ENCODE peak calls at places on chromosome 1, in six cellular contexts. K, N, A, Z, G and E are unnamed samples.

GRCh38 chr1:84268346-84268745 is 33.2 kb upstream of the SAMD13 start:
- DNase-seq in K (no peak), N (no peak), A (no peak), Z (no peak), G (no peak), E (no peak)

GRCh38 chr1:223717695-223718363 is 5.5 kb downstream of the CAPN2 start:
- DNase-seq in K (no peak), N (no peak), A (no peak), Z (no peak), G (no peak), E (no peak)

GRCh38 chr1:196698993-196699392 is 47.1 kb downstream of the CFH start:
- DNase-seq in K (no peak), N (no peak), A (no peak), Z (no peak), G (no peak), E (no peak)

GRCh38 chr1:220875233-220875632 is 4.0 kb upstream of the HLX start:
- DNase-seq in K (no peak), N (no peak), A (no peak), Z (no peak), G (no peak), E (no peak)

GRCh38 chr1:151892190-151892589 is 17.1 kb downstream of the THEM4 start:
- DNase-seq in K (no peak), N (no peak), A (no peak), Z (no peak), G (no peak), E (no peak)

GRCh38 chr1:44924835-44925464 is 61.4 kb downstream of the EIF2B3 start:
- DNase-seq in K (no peak), N (no peak), A (no peak), Z (no peak), G (no peak), E (no peak)

GRCh38 chr1:14517813-14518180 is 80.7 kb upstream of the KAZN start:
- DNase-seq in K (no peak), N (no peak), A (no peak), Z (no peak), G (no peak), E (no peak)

GRCh38 chr1:18901952-18902522 is 318 bp downstream of the ALDH4A1 start:
- DNase-seq in K (no peak), N (no peak), A (no peak), Z (no peak), G (no peak), E (no peak)

GRCh38 chr1:228552596-228553176 is 65.5 kb downstream of the RNF187 start:
- DNase-seq in K (peak; percentile 6), N (no peak), A (no peak), Z (no peak), G (no peak), E (no peak)

GRCh38 chr1:111213412-111213811 is 13.0 kb upstream of the DENND2D start:
- DNase-seq in K (no peak), N (no peak), A (no peak), Z (no peak), G (no peak), E (no peak)

GRCh38 chr1:97427371-97427770 is 493.5 kb downstream of the DPYD start:
- DNase-seq in K (no peak), N (no peak), A (no peak), Z (no peak), G (no peak), E (no peak)

GRCh38 chr1:75616436-75617433 is 5.8 kb upstream of the SLC44A5 start:
- DNase-seq in K (peak; percentile 54), N (no peak), A (no peak), Z (peak; percentile 22), G (no peak), E (no peak)

GRCh38 chr1:19400875-19401854 is 84.2 kb downstream of the CAPZB start:
- DNase-seq in K (no peak), N (no peak), A (no peak), Z (no peak), G (no peak), E (no peak)

GRCh38 chr1:61441723-61442262 is 283.1 kb downstream of the TM2D1 start:
- DNase-seq in K (no peak), N (no peak), A (no peak), Z (peak; percentile 42), G (no peak), E (peak; percentile 76)

GRCh38 chr1:22267413-22268257 is 124.7 kb upstream of the WNT4 start:
- DNase-seq in K (no peak), N (no peak), A (no peak), Z (no peak), G (no peak), E (no peak)

GRCh38 chr1:212607206-212607923 is 1.2 kb upstream of the ATF3 start:
- DNase-seq in K (peak; percentile 76), N (peak; percentile 63), A (no peak), Z (peak; percentile 28), G (no peak), E (peak; percentile 55)

GRCh38 chr1:162381383-162381782 is at the start of gene C1orf226:
- DNase-seq in K (no peak), N (peak; percentile 77), A (no peak), Z (no peak), G (no peak), E (no peak)

GRCh38 chr1:72282690-72283203 is 408 bp upstream of the NEGR1 start:
- DNase-seq in K (peak; percentile 92), N (peak; percentile 68), A (no peak), Z (peak; percentile 79), G (peak; percentile 74), E (peak; percentile 91)

GRCh38 chr1:229645296-229646050 is 19.4 kb downstream of the URB2 start:
- DNase-seq in K (no peak), N (no peak), A (no peak), Z (no peak), G (no peak), E (no peak)

GRCh38 chr1:30743584-30744059 is 14.0 kb downstream of the LAPTM5 start:
- DNase-seq in K (no peak), N (no peak), A (no peak), Z (no peak), G (no peak), E (no peak)

GRCh38 chr1:39113109-39113743 is 87.1 kb downstream of the NDUFS5 start:
- DNase-seq in K (no peak), N (no peak), A (no peak), Z (no peak), G (no peak), E (no peak)

GRCh38 chr1:213107613-213108012 is 56.6 kb downstream of the RPS6KC1 start:
- DNase-seq in K (no peak), N (no peak), A (no peak), Z (no peak), G (no peak), E (no peak)

GRCh38 chr1:111737216-111738132 is 1.7 kb downstream of the INKA2 start:
- DNase-seq in K (no peak), N (no peak), A (no peak), Z (no peak), G (no peak), E (no peak)

GRCh38 chr1:29531596-29531995 is 295.3 kb downstream of the PTPRU start:
- DNase-seq in K (no peak), N (no peak), A (no peak), Z (no peak), G (peak; percentile 8), E (no peak)

GRCh38 chr1:53172751-53173498 is 23.7 kb upstream of the CPT2 start:
- DNase-seq in K (no peak), N (peak; percentile 40), A (no peak), Z (no peak), G (no peak), E (no peak)

GRCh38 chr1:155038602-155039307 is 5.1 kb downstream of the DCST1 start:
- DNase-seq in K (no peak), N (peak; percentile 81), A (no peak), Z (no peak), G (no peak), E (no peak)

GRCh38 chr1:94820918-94821317 is 761 bp downstream of the SLC44A3 start:
- DNase-seq in K (no peak), N (no peak), A (no peak), Z (no peak), G (no peak), E (no peak)
- H3K4me3 ChIP-seq in K (peak overlapping the region; percentile 66), N (peak overlapping the region; percentile 84), A (peak overlapping the region; percentile 80), Z (peak overlapping the region; percentile 78), G (peak overlapping the region; percentile 53), E (peak overlapping the region; percentile 64)

GRCh38 chr1:20875198-20875973 is 88.3 kb upstream of the HP1BP3 start:
- DNase-seq in K (no peak), N (peak; percentile 69), A (no peak), Z (no peak), G (no peak), E (no peak)

GRCh38 chr1:20873311-20873710 is 86.2 kb upstream of the HP1BP3 start:
- DNase-seq in K (no peak), N (no peak), A (no peak), Z (no peak), G (no peak), E (no peak)

GRCh38 chr1:20867847-20868246 is 80.7 kb upstream of the HP1BP3 start:
- DNase-seq in K (no peak), N (no peak), A (no peak), Z (no peak), G (no peak), E (no peak)

GRCh38 chr1:20868263-20868662 is 81.2 kb upstream of the HP1BP3 start:
- DNase-seq in K (no peak), N (no peak), A (no peak), Z (no peak), G (no peak), E (no peak)

DNA sequence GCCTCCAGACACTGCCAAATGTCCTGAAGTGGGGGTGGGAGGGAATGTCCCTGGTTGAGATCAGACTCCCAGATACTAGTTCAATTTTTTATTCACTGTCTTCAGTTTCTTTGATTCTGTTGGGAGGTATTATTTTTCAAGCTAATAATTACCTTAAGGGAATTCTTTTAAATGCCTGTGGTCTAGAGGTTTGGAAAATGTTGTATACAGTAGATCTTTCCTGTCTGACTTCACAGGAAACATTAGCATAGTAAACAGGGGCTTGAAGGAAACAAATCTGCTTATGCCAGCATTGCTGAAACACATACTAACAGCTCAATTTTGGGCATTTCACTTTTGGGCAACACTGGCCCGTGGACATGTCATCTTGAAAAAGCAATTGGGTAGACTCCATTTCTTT is 84.3 kb upstream of the HP1BP3 start:
- DNase-seq in K (no peak), N (no peak), A (no peak), Z (no peak), G (no peak), E (no peak)
- TF ChIP-seq CTCF in K (no peak), N (no peak), A (no peak), Z (no peak), G (no peak), E (no peak)

GRCh38 chr1:66270122-66270812 is 263.7 kb upstream of the SGIP1 start:
- DNase-seq in K (no peak), N (no peak), A (no peak), Z (peak; percentile 28), G (no peak), E (no peak)
- H3K27ac ChIP-seq in K (peak overlapping the region; percentile 75), N (no peak overlapping the region), A (peak overlapping the region; percentile 81), Z (peak overlapping the region; percentile 23), G (peak overlapping the region; percentile 96), E (no peak overlapping the region)

GRCh38 chr1:204505674-204506073 is 10.5 kb upstream of the MDM4 start:
- DNase-seq in K (no peak), N (no peak), A (no peak), Z (no peak), G (no peak), E (no peak)
- H3K4me3 ChIP-seq in K (peak overlapping the region; percentile 63), N (peak overlapping the region; percentile 45), A (peak overlapping the region; percentile 30), Z (no peak overlapping the region), G (peak overlapping the region; percentile 53), E (peak overlapping the region; percentile 76)